ENCODE peak calls at places on chromosomes 12 and 14, in ten cellular contexts. C is esophagus muscularis mucosa; R is astrocyte of the spinal cord; J is T-helper 2 cell treated with Interferon-gamma antibody and Interleukin-4, amounts not matched to agents 5 μg/mL and 100 μg/mL, for 36 hours; D is stimulated activated CD8-positive, alpha-beta memory T cell treated with anti-CD3 and anti-CD28 coated beads, Interleukin-15, amount 100 ng/mL, for 24 hours; H is naive thymus-derived CD8-positive, alpha-beta T cell; A is HS-27A; T is GOT3; I is activated T-cell treated with anti-CD3 and anti-CD28 coated beads, Interleukin-2, amount 50 U/mL, for 24 hours; S is HEK293T. W is an unnamed sample.

GRCh38 chr12:44875954-44876553 is at the start of gene NELL2:
- DNase-seq in C (no peak), R (peak), J (peak), D (peak), H (peak), A (no peak), T (no peak), I (peak), S (peak), W (peak)

GRCh38 chr12:66848967-66849366 is 170.1 kb upstream of the GRIP1 start:
- DNase-seq in C (no peak), R (no peak), J (no peak), D (no peak), H (no peak), A (no peak), T (no peak), I (no peak), S (no peak), W (no peak)

GRCh38 chr12:54173066-54173726 is 15.6 kb downstream of the SMUG1 start:
- DNase-seq in C (no peak), R (peak), J (peak), D (no peak), H (peak), A (no peak), T (no peak), I (peak), S (peak), W (peak)

GRCh38 chr14:102924632-102925588 is 2.4 kb downstream of the AMN start:
- DNase-seq in C (no peak), R (no peak), J (no peak), D (no peak), H (no peak), A (no peak), T (no peak), I (no peak), S (no peak), W (no peak)

GRCh38 chr14:93954516-93954830 is 21.9 kb downstream of the ASB2 start:
- DNase-seq in C (no peak), R (no peak), J (no peak), D (no peak), H (no peak), A (no peak), T (no peak), I (no peak), S (no peak), W (no peak)

GRCh38 chr14:68782091-68782981 is 10.5 kb downstream of the ZFP36L1 start:
- DNase-seq in C (peak), R (no peak), J (peak), D (no peak), H (peak), A (no peak), T (no peak), I (peak), S (no peak), W (no peak)

GRCh38 chr12:95446511-95446910 is 27.4 kb upstream of the METAP2 start:
- DNase-seq in C (no peak), R (peak), J (no peak), D (no peak), H (no peak), A (no peak), T (no peak), I (no peak), S (no peak), W (no peak)

GRCh38 chr12:29309320-29309902 is 71.6 kb downstream of the ERGIC2 start:
- DNase-seq in C (no peak), R (peak), J (no peak), D (no peak), H (peak), A (no peak), T (no peak), I (no peak), S (no peak), W (peak)

GRCh38 chr12:55932546-55932919 is 1.6 kb downstream of the DGKA start:
- DNase-seq in C (no peak), R (peak), J (no peak), D (no peak), H (peak), A (no peak), T (no peak), I (peak), S (no peak), W (peak)

GRCh38 chr14:65304963-65305362 is 107.6 kb upstream of the FUT8 start:
- DNase-seq in C (no peak), R (no peak), J (no peak), D (no peak), H (no peak), A (no peak), T (no peak), I (no peak), S (no peak), W (no peak)